ENCODE peak calls at places on chromosomes 12 and 14, in seven cellular contexts. S is IMR-90, Y is neuronal stem cell, O is mesenchymal stem cell, U is H9, M is mesendoderm, R is H1. B is an unnamed sample.
A peak's percentile ranks its signal among the peaks of the same experiment; 100 is the strongest.

GRCh38 chr12:113334786-113335539 is at the start of gene SLC8B1:
- DNase-seq in U (peak; percentile 95), O (peak; percentile 81), Y (peak; percentile 83), S (peak; percentile 57), M (peak; percentile 87), R (peak; percentile 99), B (peak; percentile 89)

GRCh38 chr12:89364631-89365030 is 12.3 kb upstream of the DUSP6 start:
- DNase-seq in Y (no peak), U (no peak), R (no peak), M (no peak), S (no peak), O (no peak), B (no peak)

GRCh38 chr14:51369814-51370213 is 129.8 kb downstream of the TMX1 start:
- DNase-seq in M (no peak), Y (no peak), U (no peak), O (no peak), S (no peak), R (peak; percentile 58), B (peak; percentile 39)

GRCh38 chr14:66240112-66240511 is 246.1 kb upstream of the CCDC196 start:
- DNase-seq in R (no peak), S (no peak), U (no peak), M (no peak), Y (no peak), O (no peak), B (peak; percentile 23)

GRCh38 chr14:69319911-69320310 is 60.0 kb downstream of the GALNT16 start:
- DNase-seq in M (no peak), U (no peak), R (no peak), O (no peak), Y (no peak), S (no peak), B (no peak)

GRCh38 chr14:23661542-23661941 is 25.4 kb downstream of the DHRS2 start:
- DNase-seq in U (no peak), Y (no peak), S (no peak), R (no peak), M (no peak), O (no peak), B (no peak)

GRCh38 chr14:31122921-31123320 is 84.7 kb downstream of the HECTD1 start:
- DNase-seq in S (no peak), M (no peak), Y (no peak), R (no peak), O (no peak), U (no peak), B (no peak)

GRCh38 chr12:60935981-60936761 is 1324.0 kb upstream of the USP15 start:
- DNase-seq in O (no peak), Y (no peak), U (peak; percentile 51), S (no peak), R (no peak), M (peak; percentile 54), B (no peak)

GRCh38 chr12:27585739-27586265 is 61.8 kb downstream of the PPFIBP1 start:
- DNase-seq in Y (no peak), R (no peak), S (no peak), U (no peak), M (no peak), O (no peak), B (no peak)

GRCh38 chr12:60264094-60264493 is 668.3 kb downstream of the SLC16A7 start:
- DNase-seq in R (no peak), U (no peak), Y (no peak), S (no peak), M (no peak), O (no peak), B (no peak)

GRCh38 chr12:94147991-94148840 is at the start of gene PLXNC1:
- DNase-seq in R (peak; percentile 78), O (peak; percentile 46), M (peak; percentile 52), Y (peak; percentile 53), U (peak; percentile 67), S (peak; percentile 31), B (peak; percentile 36)

GRCh38 chr14:66680216-66680615 is 172.3 kb downstream of the GPHN start:
- DNase-seq in R (no peak), Y (no peak), U (no peak), O (no peak), M (no peak), S (no peak), B (no peak)

GRCh38 chr14:50773632-50774541 is 57.1 kb downstream of the NIN start:
- DNase-seq in O (peak; percentile 61), U (peak; percentile 72), Y (peak; percentile 55), M (peak; percentile 75), S (peak; percentile 50), R (peak; percentile 89), B (peak; percentile 7)

GRCh38 chr12:93139028-93139665 is 210.1 kb upstream of the EEA1 start:
- DNase-seq in S (no peak), O (no peak), M (no peak), R (no peak), Y (no peak), U (no peak), B (peak; percentile 5)

GRCh38 chr14:20683896-20684661 is at the start of gene RNASE4:
- DNase-seq in U (peak; percentile 80), Y (peak; percentile 66), R (peak; percentile 85), S (peak; percentile 93), O (peak; percentile 93), M (peak; percentile 97), B (peak; percentile 86)

GRCh38 chr12:64825143-64826011 is 930 bp downstream of the TBC1D30 start:
- DNase-seq in S (no peak), U (peak; percentile 46), O (no peak), R (peak; percentile 70), Y (no peak), M (peak; percentile 13), B (no peak)

GRCh38 chr12:32163596-32163995 is 56.9 kb downstream of the BICD1 start:
- DNase-seq in M (no peak), O (no peak), R (no peak), S (peak; percentile 50), Y (no peak), U (no peak), B (no peak)

GRCh38 chr12:114254172-114254571 is 151.8 kb downstream of the TBX5 start:
- DNase-seq in M (no peak), R (no peak), Y (no peak), O (no peak), U (no peak), S (no peak), B (no peak)

GRCh38 chr14:73455294-73455693 is 3.1 kb downstream of the NUMB start:
- DNase-seq in Y (no peak), R (no peak), O (no peak), S (no peak), U (no peak), M (no peak), B (no peak)

GRCh38 chr12:6766651-6767300 is 613 bp downstream of the PTMS start:
- DNase-seq in S (peak; percentile 64), R (peak; percentile 85), O (peak; percentile 71), Y (no peak), M (peak; percentile 80), U (peak; percentile 74), B (peak; percentile 59)

GRCh38 chr12:30794591-30795409 is 40.0 kb upstream of the CAPRIN2 start:
- DNase-seq in M (peak; percentile 99), U (peak; percentile 90), R (no peak), Y (peak; percentile 23), O (peak; percentile 81), S (peak; percentile 85), B (no peak)

GRCh38 chr12:19222566-19222965 is 93.0 kb downstream of the PLEKHA5 start:
- DNase-seq in M (no peak), Y (no peak), R (no peak), O (no peak), S (no peak), U (no peak), B (no peak)

GRCh38 chr12:6647083-6647604 is at the start of gene ACRBP:
- DNase-seq in S (peak; percentile 14), Y (peak; percentile 50), M (peak; percentile 64), O (peak; percentile 34), R (peak; percentile 86), U (peak; percentile 86), B (peak; percentile 79)

GRCh38 chr14:67526676-67527459 is 6.2 kb upstream of the PLEKHH1 start:
- DNase-seq in M (peak; percentile 90), O (peak; percentile 60), S (peak; percentile 45), R (peak; percentile 66), Y (no peak), U (peak; percentile 76), B (no peak)

GRCh38 chr14:50560929-50561280 is 960 bp downstream of the ATL1 start:
- DNase-seq in O (peak; percentile 71), Y (peak; percentile 63), U (peak; percentile 36), M (peak; percentile 27), S (peak; percentile 71), R (peak; percentile 67), B (peak; percentile 80)

DNA sequence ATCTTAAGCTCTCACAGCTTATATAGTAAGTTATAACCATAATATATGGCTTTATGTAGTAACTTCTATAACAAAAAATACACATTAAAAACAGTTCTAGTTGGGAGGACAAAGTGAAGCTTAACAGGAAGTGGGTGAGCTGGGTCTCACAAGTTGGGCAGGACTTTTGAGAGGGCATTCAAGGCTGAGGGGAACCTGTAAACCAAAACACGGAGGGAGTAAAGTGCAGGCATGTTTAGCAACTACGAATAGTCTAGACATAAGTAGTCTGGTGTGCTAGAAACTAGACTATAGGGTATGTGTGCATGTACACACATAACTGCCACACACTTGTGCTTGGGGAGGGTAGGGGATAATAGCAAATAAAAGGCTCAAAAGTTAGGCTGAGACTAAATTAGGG is 14.2 kb upstream of the NEK9 start:
- DNase-seq in M (no peak), R (no peak), O (no peak), U (no peak), Y (no peak), S (no peak), B (no peak)
- H2BK5ac ChIP-seq in M (no peak overlapping the region), R (no peak overlapping the region), O (no peak overlapping the region), U (no peak overlapping the region), Y (no peak overlapping the region), S (no peak overlapping the region), B (no peak overlapping the region)

GRCh38 chr12:3015356-3015755 is 56.2 kb downstream of the TEAD4 start:
- DNase-seq in U (no peak), S (no peak), Y (no peak), O (no peak), R (no peak), M (no peak), B (no peak)
- H2BK5ac ChIP-seq in U (no peak overlapping the region), S (no peak overlapping the region), Y (no peak overlapping the region), O (no peak overlapping the region), R (no peak overlapping the region), M (no peak overlapping the region), B (no peak overlapping the region)

GRCh38 chr12:29508949-29509348 is 11.5 kb upstream of the OVCH1 start:
- DNase-seq in O (no peak), Y (no peak), M (no peak), S (no peak), R (no peak), U (no peak), B (no peak)

GRCh38 chr12:29516431-29516875 is 19.0 kb upstream of the OVCH1 start:
- DNase-seq in M (no peak), S (peak; percentile 68), Y (no peak), O (peak; percentile 70), U (no peak), R (no peak), B (no peak)

GRCh38 chr12:29505078-29505477 is 7.6 kb upstream of the OVCH1 start:
- DNase-seq in S (no peak), Y (no peak), U (no peak), O (no peak), M (no peak), R (no peak), B (no peak)

GRCh38 chr12:29509503-29509902 is 12.0 kb upstream of the OVCH1 start:
- DNase-seq in M (no peak), Y (no peak), U (no peak), S (no peak), O (no peak), R (no peak), B (no peak)

GRCh38 chr12:29510591-29511174 is 13.2 kb upstream of the OVCH1 start:
- DNase-seq in R (no peak), Y (no peak), U (no peak), S (no peak), O (no peak), M (no peak), B (no peak)
- H2BK5ac ChIP-seq in R (no peak overlapping the region), Y (no peak overlapping the region), U (no peak overlapping the region), S (no peak overlapping the region), O (no peak overlapping the region), M (no peak overlapping the region), B (no peak overlapping the region)

GRCh38 chr14:74574092-74574438 is 38.0 kb downstream of the LTBP2 start:
- DNase-seq in U (no peak), S (no peak), M (no peak), R (no peak), Y (no peak), O (no peak), B (no peak)
- H2BK5ac ChIP-seq in U (no peak overlapping the region), S (peak overlapping the region; percentile 100), M (no peak overlapping the region), R (no peak overlapping the region), Y (no peak overlapping the region), O (no peak overlapping the region), B (no peak overlapping the region)

B was measured in trophoblast cell.